ENCODE peak calls at places on chromosome 12, in eight cellular contexts. One of them, this sample, is unnamed.

GRCh38 chr12:71014180-71014785 is 93.7 kb upstream of the PTPRR start:
- DNase-seq in DND-41: no peak
- DNase-seq in mesendoderm: peak
- DNase-seq in substantia nigra: no peak
- DNase-seq in neural progenitor cell: peak
- DNase-seq in coronary artery: no peak
- DNase-seq in fibroblast of lung: peak
- DNase-seq in mammary epithelial cell: peak
- DNase-seq in this sample: no peak

GRCh38 chr12:5803532-5803931 is 141.5 kb downstream of the ANO2 start:
- DNase-seq in neural progenitor cell: no peak
- DNase-seq in DND-41: no peak
- DNase-seq in substantia nigra: no peak
- DNase-seq in fibroblast of lung: no peak
- DNase-seq in mammary epithelial cell: no peak
- DNase-seq in coronary artery: no peak
- DNase-seq in mesendoderm: peak
- DNase-seq in this sample: no peak

GRCh38 chr12:122028601-122029560 is 7.2 kb downstream of the BCL7A start:
- DNase-seq in fibroblast of lung: no peak
- DNase-seq in mesendoderm: no peak
- DNase-seq in substantia nigra: peak
- DNase-seq in neural progenitor cell: no peak
- DNase-seq in coronary artery: no peak
- DNase-seq in mammary epithelial cell: peak
- DNase-seq in DND-41: no peak
- DNase-seq in this sample: no peak

GRCh38 chr12:31481415-31481814 is 109.5 kb downstream of the DENND5B start:
- DNase-seq in coronary artery: no peak
- DNase-seq in mesendoderm: no peak
- DNase-seq in mammary epithelial cell: no peak
- DNase-seq in neural progenitor cell: no peak
- DNase-seq in substantia nigra: no peak
- DNase-seq in fibroblast of lung: no peak
- DNase-seq in DND-41: no peak
- DNase-seq in this sample: no peak

GRCh38 chr12:132218915-132219314 is 74.7 kb downstream of the NOC4L start:
- DNase-seq in coronary artery: no peak
- DNase-seq in DND-41: peak
- DNase-seq in substantia nigra: no peak
- DNase-seq in neural progenitor cell: peak
- DNase-seq in fibroblast of lung: no peak
- DNase-seq in mammary epithelial cell: no peak
- DNase-seq in mesendoderm: peak
- DNase-seq in this sample: peak

GRCh38 chr12:129371268-129371667 is 518.0 kb downstream of the GLT1D1 start:
- DNase-seq in mammary epithelial cell: no peak
- DNase-seq in coronary artery: no peak
- DNase-seq in fibroblast of lung: no peak
- DNase-seq in DND-41: no peak
- DNase-seq in substantia nigra: no peak
- DNase-seq in mesendoderm: no peak
- DNase-seq in neural progenitor cell: no peak
- DNase-seq in this sample: no peak

GRCh38 chr12:12327802-12328201 is 22.2 kb downstream of the MANSC1 start:
- DNase-seq in coronary artery: no peak
- DNase-seq in substantia nigra: no peak
- DNase-seq in neural progenitor cell: peak
- DNase-seq in mammary epithelial cell: peak
- DNase-seq in fibroblast of lung: peak
- DNase-seq in mesendoderm: peak
- DNase-seq in DND-41: peak
- DNase-seq in this sample: no peak

GRCh38 chr12:60489071-60489470 is 893.2 kb downstream of the SLC16A7 start:
- DNase-seq in coronary artery: no peak
- DNase-seq in mammary epithelial cell: peak
- DNase-seq in mesendoderm: no peak
- DNase-seq in neural progenitor cell: no peak
- DNase-seq in DND-41: no peak
- DNase-seq in fibroblast of lung: peak
- DNase-seq in substantia nigra: no peak
- DNase-seq in this sample: no peak

GRCh38 chr12:13559318-13559978 is 362.9 kb downstream of the EMP1 start:
- DNase-seq in substantia nigra: no peak
- DNase-seq in fibroblast of lung: no peak
- DNase-seq in mammary epithelial cell: peak
- DNase-seq in coronary artery: no peak
- DNase-seq in DND-41: no peak
- DNase-seq in mesendoderm: no peak
- DNase-seq in neural progenitor cell: no peak
- DNase-seq in this sample: no peak

GRCh38 chr12:101927042-101927441 is 49.7 kb downstream of the DRAM1 start:
- DNase-seq in mesendoderm: no peak
- DNase-seq in neural progenitor cell: no peak
- DNase-seq in substantia nigra: no peak
- DNase-seq in mammary epithelial cell: no peak
- DNase-seq in coronary artery: no peak
- DNase-seq in DND-41: no peak
- DNase-seq in fibroblast of lung: peak
- DNase-seq in this sample: no peak

GRCh38 chr12:101927999-101928398 is 50.6 kb downstream of the DRAM1 start:
- DNase-seq in DND-41: no peak
- DNase-seq in mesendoderm: no peak
- DNase-seq in substantia nigra: no peak
- DNase-seq in coronary artery: no peak
- DNase-seq in mammary epithelial cell: no peak
- DNase-seq in neural progenitor cell: no peak
- DNase-seq in fibroblast of lung: no peak
- DNase-seq in this sample: no peak

GRCh38 chr12:101925352-101925751 is 48.0 kb downstream of the DRAM1 start:
- DNase-seq in substantia nigra: no peak
- DNase-seq in fibroblast of lung: peak
- DNase-seq in neural progenitor cell: no peak
- DNase-seq in mammary epithelial cell: peak
- DNase-seq in coronary artery: peak
- DNase-seq in mesendoderm: peak
- DNase-seq in DND-41: no peak
- DNase-seq in this sample: no peak

GRCh38 chr12:101924647-101925046 is 47.3 kb downstream of the DRAM1 start:
- DNase-seq in substantia nigra: no peak
- DNase-seq in mammary epithelial cell: no peak
- DNase-seq in neural progenitor cell: no peak
- DNase-seq in mesendoderm: peak
- DNase-seq in fibroblast of lung: no peak
- DNase-seq in DND-41: no peak
- DNase-seq in coronary artery: no peak
- DNase-seq in this sample: no peak

GRCh38 chr12:101925935-101926334 is 48.6 kb downstream of the DRAM1 start:
- DNase-seq in fibroblast of lung: no peak
- DNase-seq in mesendoderm: no peak
- DNase-seq in coronary artery: no peak
- DNase-seq in substantia nigra: no peak
- DNase-seq in DND-41: no peak
- DNase-seq in mammary epithelial cell: no peak
- DNase-seq in neural progenitor cell: no peak
- DNase-seq in this sample: no peak
- H3K27ac ChIP-seq in fibroblast of lung: peak
- H3K27ac ChIP-seq in mesendoderm: no peak
- H3K27ac ChIP-seq in coronary artery: peak
- H3K27ac ChIP-seq in substantia nigra: no peak
- H3K27ac ChIP-seq in DND-41: no peak
- H3K27ac ChIP-seq in mammary epithelial cell: no peak
- H3K27ac ChIP-seq in neural progenitor cell: no peak
- H3K27ac ChIP-seq in this sample: no peak

DNA sequence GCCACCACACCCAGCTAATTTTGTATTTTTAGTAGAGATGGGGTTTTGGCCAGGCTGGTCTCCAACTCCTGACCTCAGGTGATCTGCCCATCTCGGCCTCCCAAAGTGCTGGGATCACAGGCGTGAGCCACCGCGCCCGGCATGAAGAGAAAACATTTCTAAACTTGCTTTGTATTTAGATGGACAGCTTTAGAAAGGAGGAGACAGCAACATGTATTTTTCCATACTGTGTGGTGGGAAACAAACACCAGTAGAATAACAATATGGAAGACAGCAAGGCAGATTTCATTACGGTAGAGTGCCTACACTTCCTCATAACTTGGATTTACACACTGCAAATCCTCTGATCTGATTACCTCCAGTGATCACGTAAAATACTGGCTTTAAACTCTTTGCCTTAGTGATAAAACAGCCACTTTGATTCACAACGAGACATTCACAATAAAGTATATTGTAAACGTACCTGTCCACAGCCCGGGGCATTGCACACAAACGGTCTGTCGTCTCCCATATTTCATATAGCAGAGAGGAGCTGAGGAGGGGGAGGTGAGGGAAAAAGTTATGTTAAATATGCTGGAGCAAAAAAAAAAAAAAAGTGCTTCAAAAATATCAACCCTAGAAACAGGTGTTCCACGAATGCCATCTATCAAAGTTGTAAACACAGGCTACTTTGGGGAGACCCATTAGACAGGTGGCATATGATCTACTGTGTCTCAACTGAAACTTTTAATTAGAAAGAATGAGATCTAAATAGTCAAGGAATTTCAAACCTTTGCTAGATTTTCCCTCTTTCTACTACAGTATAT is 25.5 kb downstream of the ATF7 start:
- DNase-seq in neural progenitor cell: no peak
- DNase-seq in coronary artery: no peak
- DNase-seq in fibroblast of lung: no peak
- DNase-seq in substantia nigra: no peak
- DNase-seq in mammary epithelial cell: no peak
- DNase-seq in mesendoderm: no peak
- DNase-seq in DND-41: no peak
- DNase-seq in this sample: no peak
- H3K27ac ChIP-seq in neural progenitor cell: no peak
- H3K27ac ChIP-seq in coronary artery: no peak
- H3K27ac ChIP-seq in fibroblast of lung: no peak
- H3K27ac ChIP-seq in substantia nigra: peak
- H3K27ac ChIP-seq in mammary epithelial cell: no peak
- H3K27ac ChIP-seq in mesendoderm: no peak
- H3K27ac ChIP-seq in DND-41: no peak
- H3K27ac ChIP-seq in this sample: no peak

GRCh38 chr12:40044399-40044798 is 61.5 kb downstream of the SLC2A13 start:
- DNase-seq in mesendoderm: no peak
- DNase-seq in mammary epithelial cell: no peak
- DNase-seq in substantia nigra: no peak
- DNase-seq in coronary artery: no peak
- DNase-seq in fibroblast of lung: no peak
- DNase-seq in neural progenitor cell: no peak
- DNase-seq in DND-41: no peak
- DNase-seq in this sample: no peak
- H3K27ac ChIP-seq in mesendoderm: no peak
- H3K27ac ChIP-seq in mammary epithelial cell: no peak
- H3K27ac ChIP-seq in substantia nigra: no peak
- H3K27ac ChIP-seq in coronary artery: no peak
- H3K27ac ChIP-seq in fibroblast of lung: no peak
- H3K27ac ChIP-seq in neural progenitor cell: no peak
- H3K27ac ChIP-seq in DND-41: no peak
- H3K27ac ChIP-seq in this sample: no peak

GRCh38 chr12:15859136-15859535 is 23.1 kb upstream of the STRAP start:
- DNase-seq in mesendoderm: no peak
- DNase-seq in coronary artery: no peak
- DNase-seq in neural progenitor cell: no peak
- DNase-seq in DND-41: no peak
- DNase-seq in substantia nigra: no peak
- DNase-seq in mammary epithelial cell: no peak
- DNase-seq in fibroblast of lung: peak
- DNase-seq in this sample: no peak
- H3K27ac ChIP-seq in mesendoderm: no peak
- H3K27ac ChIP-seq in coronary artery: no peak
- H3K27ac ChIP-seq in neural progenitor cell: no peak
- H3K27ac ChIP-seq in DND-41: no peak
- H3K27ac ChIP-seq in substantia nigra: no peak
- H3K27ac ChIP-seq in mammary epithelial cell: no peak
- H3K27ac ChIP-seq in fibroblast of lung: no peak
- H3K27ac ChIP-seq in this sample: no peak

GRCh38 chr12:2265461-2266167 is 212.8 kb downstream of the CACNA1C start:
- DNase-seq in coronary artery: no peak
- DNase-seq in mesendoderm: no peak
- DNase-seq in substantia nigra: no peak
- DNase-seq in fibroblast of lung: no peak
- DNase-seq in mammary epithelial cell: no peak
- DNase-seq in neural progenitor cell: no peak
- DNase-seq in DND-41: no peak
- DNase-seq in this sample: no peak
- H3K27ac ChIP-seq in coronary artery: peak
- H3K27ac ChIP-seq in mesendoderm: no peak
- H3K27ac ChIP-seq in substantia nigra: no peak
- H3K27ac ChIP-seq in fibroblast of lung: peak
- H3K27ac ChIP-seq in mammary epithelial cell: no peak
- H3K27ac ChIP-seq in neural progenitor cell: no peak
- H3K27ac ChIP-seq in DND-41: no peak
- H3K27ac ChIP-seq in this sample: no peak

GRCh38 chr12:54163147-54163546 is 25.6 kb downstream of the SMUG1 start:
- DNase-seq in fibroblast of lung: no peak
- DNase-seq in substantia nigra: no peak
- DNase-seq in coronary artery: no peak
- DNase-seq in DND-41: no peak
- DNase-seq in neural progenitor cell: no peak
- DNase-seq in mammary epithelial cell: no peak
- DNase-seq in mesendoderm: no peak
- DNase-seq in this sample: no peak

GRCh38 chr12:54166543-54167499 is 22.0 kb downstream of the SMUG1 start:
- DNase-seq in DND-41: no peak
- DNase-seq in substantia nigra: no peak
- DNase-seq in mammary epithelial cell: no peak
- DNase-seq in neural progenitor cell: no peak
- DNase-seq in mesendoderm: no peak
- DNase-seq in fibroblast of lung: no peak
- DNase-seq in coronary artery: no peak
- DNase-seq in this sample: no peak

GRCh38 chr12:54169036-54169435 is 19.7 kb downstream of the SMUG1 start:
- DNase-seq in substantia nigra: no peak
- DNase-seq in DND-41: no peak
- DNase-seq in fibroblast of lung: no peak
- DNase-seq in mesendoderm: no peak
- DNase-seq in mammary epithelial cell: no peak
- DNase-seq in neural progenitor cell: no peak
- DNase-seq in coronary artery: no peak
- DNase-seq in this sample: no peak

GRCh38 chr12:54164402-54165145 is 24.2 kb downstream of the SMUG1 start:
- DNase-seq in neural progenitor cell: peak
- DNase-seq in DND-41: no peak
- DNase-seq in mesendoderm: peak
- DNase-seq in coronary artery: no peak
- DNase-seq in mammary epithelial cell: no peak
- DNase-seq in fibroblast of lung: no peak
- DNase-seq in substantia nigra: no peak
- DNase-seq in this sample: no peak

DNA sequence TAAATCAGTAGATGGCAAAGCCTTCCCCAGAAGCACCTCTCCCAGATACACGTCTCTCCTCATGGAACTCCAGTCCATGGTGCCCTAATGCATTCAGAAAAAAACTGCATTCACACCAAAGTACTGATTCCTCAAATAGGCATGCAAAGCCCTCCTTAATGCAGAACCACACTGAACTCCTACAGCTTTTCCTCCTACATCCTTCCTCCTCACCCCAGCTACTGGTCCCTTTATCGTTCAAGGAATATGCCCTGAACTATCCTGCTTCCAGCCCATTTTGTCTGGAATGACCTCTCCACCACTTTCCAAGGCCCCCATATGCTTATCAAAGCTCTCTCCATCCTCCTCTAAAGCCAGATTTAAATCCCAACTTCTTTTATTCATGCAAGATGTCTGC is 21.3 kb downstream of the SMUG1 start:
- DNase-seq in coronary artery: no peak
- DNase-seq in fibroblast of lung: no peak
- DNase-seq in DND-41: no peak
- DNase-seq in neural progenitor cell: no peak
- DNase-seq in mammary epithelial cell: no peak
- DNase-seq in mesendoderm: no peak
- DNase-seq in substantia nigra: no peak
- DNase-seq in this sample: no peak
- H3K27ac ChIP-seq in coronary artery: no peak
- H3K27ac ChIP-seq in fibroblast of lung: no peak
- H3K27ac ChIP-seq in DND-41: no peak
- H3K27ac ChIP-seq in neural progenitor cell: no peak
- H3K27ac ChIP-seq in mammary epithelial cell: no peak
- H3K27ac ChIP-seq in mesendoderm: no peak
- H3K27ac ChIP-seq in substantia nigra: no peak
- H3K27ac ChIP-seq in this sample: no peak